ENCODE peak calls at places on chromosomes 11 and 22, in eight cellular contexts. One of them, this sample, is unnamed.

GRCh38 chr11:110972640-110973039 is 260.4 kb upstream of the ARHGAP20 start:
- DNase-seq in WTC11: no peak
- DNase-seq in adipocyte: peak
- DNase-seq in GM18507: no peak
- DNase-seq in stimulated activated CD8-positive, alpha-beta memory T cell treated with anti-CD3 and anti-CD28 coated beads, Interleukin-12 subunit alpha, Interleukin-12 subunit beta, amount 100 ng/mL, for 1 hour: no peak
- DNase-seq in GM04504: peak
- DNase-seq in stimulated activated CD4-positive, alpha-beta T cell treated with anti-CD3 and anti-CD28 coated beads, Interleukin-2, amount 100 ng/mL, for 48 hours: no peak
- DNase-seq in sciatic nerve: no peak
- DNase-seq in this sample: no peak

GRCh38 chr11:19419813-19420212 is 179.1 kb upstream of the E2F8 start:
- DNase-seq in GM04504: no peak
- DNase-seq in GM18507: no peak
- DNase-seq in stimulated activated CD8-positive, alpha-beta memory T cell treated with anti-CD3 and anti-CD28 coated beads, Interleukin-12 subunit alpha, Interleukin-12 subunit beta, amount 100 ng/mL, for 1 hour: no peak
- DNase-seq in sciatic nerve: no peak
- DNase-seq in stimulated activated CD4-positive, alpha-beta T cell treated with anti-CD3 and anti-CD28 coated beads, Interleukin-2, amount 100 ng/mL, for 48 hours: no peak
- DNase-seq in WTC11: no peak
- DNase-seq in adipocyte: peak
- DNase-seq in this sample: no peak

GRCh38 chr11:41954034-41954433 is 494.6 kb upstream of the LRRC4C start:
- DNase-seq in adipocyte: no peak
- DNase-seq in GM18507: no peak
- DNase-seq in stimulated activated CD8-positive, alpha-beta memory T cell treated with anti-CD3 and anti-CD28 coated beads, Interleukin-12 subunit alpha, Interleukin-12 subunit beta, amount 100 ng/mL, for 1 hour: no peak
- DNase-seq in WTC11: no peak
- DNase-seq in GM04504: peak
- DNase-seq in stimulated activated CD4-positive, alpha-beta T cell treated with anti-CD3 and anti-CD28 coated beads, Interleukin-2, amount 100 ng/mL, for 48 hours: no peak
- DNase-seq in sciatic nerve: no peak
- DNase-seq in this sample: no peak

GRCh38 chr11:30016588-30017363 is at the start of gene KCNA4:
- DNase-seq in GM18507: no peak
- DNase-seq in adipocyte: peak
- DNase-seq in stimulated activated CD4-positive, alpha-beta T cell treated with anti-CD3 and anti-CD28 coated beads, Interleukin-2, amount 100 ng/mL, for 48 hours: no peak
- DNase-seq in WTC11: peak
- DNase-seq in stimulated activated CD8-positive, alpha-beta memory T cell treated with anti-CD3 and anti-CD28 coated beads, Interleukin-12 subunit alpha, Interleukin-12 subunit beta, amount 100 ng/mL, for 1 hour: no peak
- DNase-seq in GM04504: no peak
- DNase-seq in sciatic nerve: peak
- DNase-seq in this sample: no peak

GRCh38 chr11:61580292-61580888 is 486 bp downstream of the SYT7 start:
- DNase-seq in GM04504: no peak
- DNase-seq in adipocyte: no peak
- DNase-seq in WTC11: peak
- DNase-seq in stimulated activated CD8-positive, alpha-beta memory T cell treated with anti-CD3 and anti-CD28 coated beads, Interleukin-12 subunit alpha, Interleukin-12 subunit beta, amount 100 ng/mL, for 1 hour: no peak
- DNase-seq in sciatic nerve: no peak
- DNase-seq in GM18507: no peak
- DNase-seq in stimulated activated CD4-positive, alpha-beta T cell treated with anti-CD3 and anti-CD28 coated beads, Interleukin-2, amount 100 ng/mL, for 48 hours: no peak
- DNase-seq in this sample: no peak

GRCh38 chr11:43922295-43922648 is 20.2 kb upstream of the C11orf96 start:
- DNase-seq in adipocyte: no peak
- DNase-seq in sciatic nerve: no peak
- DNase-seq in stimulated activated CD4-positive, alpha-beta T cell treated with anti-CD3 and anti-CD28 coated beads, Interleukin-2, amount 100 ng/mL, for 48 hours: no peak
- DNase-seq in GM04504: no peak
- DNase-seq in GM18507: no peak
- DNase-seq in WTC11: no peak
- DNase-seq in stimulated activated CD8-positive, alpha-beta memory T cell treated with anti-CD3 and anti-CD28 coated beads, Interleukin-12 subunit alpha, Interleukin-12 subunit beta, amount 100 ng/mL, for 1 hour: no peak
- DNase-seq in this sample: no peak

GRCh38 chr11:2308713-2309112 is 6.9 kb downstream of the TSPAN32 start:
- DNase-seq in stimulated activated CD4-positive, alpha-beta T cell treated with anti-CD3 and anti-CD28 coated beads, Interleukin-2, amount 100 ng/mL, for 48 hours: no peak
- DNase-seq in stimulated activated CD8-positive, alpha-beta memory T cell treated with anti-CD3 and anti-CD28 coated beads, Interleukin-12 subunit alpha, Interleukin-12 subunit beta, amount 100 ng/mL, for 1 hour: no peak
- DNase-seq in adipocyte: no peak
- DNase-seq in GM18507: no peak
- DNase-seq in WTC11: no peak
- DNase-seq in sciatic nerve: peak
- DNase-seq in GM04504: no peak
- DNase-seq in this sample: no peak

GRCh38 chr22:20458530-20459151 is 21.0 kb upstream of the SCARF2 start:
- DNase-seq in stimulated activated CD4-positive, alpha-beta T cell treated with anti-CD3 and anti-CD28 coated beads, Interleukin-2, amount 100 ng/mL, for 48 hours: no peak
- DNase-seq in adipocyte: no peak
- DNase-seq in WTC11: no peak
- DNase-seq in sciatic nerve: no peak
- DNase-seq in stimulated activated CD8-positive, alpha-beta memory T cell treated with anti-CD3 and anti-CD28 coated beads, Interleukin-12 subunit alpha, Interleukin-12 subunit beta, amount 100 ng/mL, for 1 hour: no peak
- DNase-seq in GM04504: no peak
- DNase-seq in GM18507: no peak
- DNase-seq in this sample: no peak

GRCh38 chr11:92008249-92008648 is 216.4 kb upstream of the FAT3 start:
- DNase-seq in adipocyte: no peak
- DNase-seq in WTC11: no peak
- DNase-seq in sciatic nerve: no peak
- DNase-seq in GM18507: no peak
- DNase-seq in stimulated activated CD4-positive, alpha-beta T cell treated with anti-CD3 and anti-CD28 coated beads, Interleukin-2, amount 100 ng/mL, for 48 hours: no peak
- DNase-seq in stimulated activated CD8-positive, alpha-beta memory T cell treated with anti-CD3 and anti-CD28 coated beads, Interleukin-12 subunit alpha, Interleukin-12 subunit beta, amount 100 ng/mL, for 1 hour: no peak
- DNase-seq in GM04504: no peak
- DNase-seq in this sample: no peak

GRCh38 chr11:121236115-121237001 is 56.2 kb upstream of the SC5D start:
- DNase-seq in GM04504: no peak
- DNase-seq in sciatic nerve: no peak
- DNase-seq in GM18507: no peak
- DNase-seq in adipocyte: peak
- DNase-seq in WTC11: no peak
- DNase-seq in stimulated activated CD8-positive, alpha-beta memory T cell treated with anti-CD3 and anti-CD28 coated beads, Interleukin-12 subunit alpha, Interleukin-12 subunit beta, amount 100 ng/mL, for 1 hour: no peak
- DNase-seq in stimulated activated CD4-positive, alpha-beta T cell treated with anti-CD3 and anti-CD28 coated beads, Interleukin-2, amount 100 ng/mL, for 48 hours: no peak
- DNase-seq in this sample: peak

GRCh38 chr11:558503-558902 is 2.0 kb downstream of the LMNTD2 start:
- DNase-seq in WTC11: no peak
- DNase-seq in GM18507: no peak
- DNase-seq in sciatic nerve: no peak
- DNase-seq in stimulated activated CD8-positive, alpha-beta memory T cell treated with anti-CD3 and anti-CD28 coated beads, Interleukin-12 subunit alpha, Interleukin-12 subunit beta, amount 100 ng/mL, for 1 hour: no peak
- DNase-seq in GM04504: no peak
- DNase-seq in adipocyte: no peak
- DNase-seq in stimulated activated CD4-positive, alpha-beta T cell treated with anti-CD3 and anti-CD28 coated beads, Interleukin-2, amount 100 ng/mL, for 48 hours: no peak
- DNase-seq in this sample: no peak

GRCh38 chr11:15613231-15613630 is 498.5 kb downstream of the INSC start:
- DNase-seq in GM18507: no peak
- DNase-seq in adipocyte: peak
- DNase-seq in sciatic nerve: no peak
- DNase-seq in GM04504: no peak
- DNase-seq in stimulated activated CD8-positive, alpha-beta memory T cell treated with anti-CD3 and anti-CD28 coated beads, Interleukin-12 subunit alpha, Interleukin-12 subunit beta, amount 100 ng/mL, for 1 hour: no peak
- DNase-seq in stimulated activated CD4-positive, alpha-beta T cell treated with anti-CD3 and anti-CD28 coated beads, Interleukin-2, amount 100 ng/mL, for 48 hours: no peak
- DNase-seq in WTC11: no peak
- DNase-seq in this sample: no peak

GRCh38 chr11:70703141-70704052 is 305.1 kb downstream of the CTTN start:
- DNase-seq in GM18507: no peak
- DNase-seq in adipocyte: no peak
- DNase-seq in stimulated activated CD4-positive, alpha-beta T cell treated with anti-CD3 and anti-CD28 coated beads, Interleukin-2, amount 100 ng/mL, for 48 hours: no peak
- DNase-seq in WTC11: peak
- DNase-seq in GM04504: no peak
- DNase-seq in stimulated activated CD8-positive, alpha-beta memory T cell treated with anti-CD3 and anti-CD28 coated beads, Interleukin-12 subunit alpha, Interleukin-12 subunit beta, amount 100 ng/mL, for 1 hour: no peak
- DNase-seq in sciatic nerve: no peak
- DNase-seq in this sample: no peak

GRCh38 chr11:62830904-62831519 is 839 bp downstream of the STX5 start:
- DNase-seq in WTC11: no peak
- DNase-seq in stimulated activated CD8-positive, alpha-beta memory T cell treated with anti-CD3 and anti-CD28 coated beads, Interleukin-12 subunit alpha, Interleukin-12 subunit beta, amount 100 ng/mL, for 1 hour: no peak
- DNase-seq in adipocyte: no peak
- DNase-seq in GM04504: no peak
- DNase-seq in stimulated activated CD4-positive, alpha-beta T cell treated with anti-CD3 and anti-CD28 coated beads, Interleukin-2, amount 100 ng/mL, for 48 hours: no peak
- DNase-seq in GM18507: no peak
- DNase-seq in sciatic nerve: no peak
- DNase-seq in this sample: no peak

GRCh38 chr11:59641156-59641555 is 25.6 kb upstream of the OSBP start:
- DNase-seq in stimulated activated CD8-positive, alpha-beta memory T cell treated with anti-CD3 and anti-CD28 coated beads, Interleukin-12 subunit alpha, Interleukin-12 subunit beta, amount 100 ng/mL, for 1 hour: no peak
- DNase-seq in WTC11: no peak
- DNase-seq in GM04504: peak
- DNase-seq in sciatic nerve: no peak
- DNase-seq in GM18507: no peak
- DNase-seq in adipocyte: no peak
- DNase-seq in stimulated activated CD4-positive, alpha-beta T cell treated with anti-CD3 and anti-CD28 coated beads, Interleukin-2, amount 100 ng/mL, for 48 hours: no peak
- DNase-seq in this sample: no peak

GRCh38 chr11:76699461-76700091 is 29.0 kb upstream of the LRRC32 start:
- DNase-seq in adipocyte: no peak
- DNase-seq in stimulated activated CD4-positive, alpha-beta T cell treated with anti-CD3 and anti-CD28 coated beads, Interleukin-2, amount 100 ng/mL, for 48 hours: no peak
- DNase-seq in GM18507: no peak
- DNase-seq in WTC11: no peak
- DNase-seq in stimulated activated CD8-positive, alpha-beta memory T cell treated with anti-CD3 and anti-CD28 coated beads, Interleukin-12 subunit alpha, Interleukin-12 subunit beta, amount 100 ng/mL, for 1 hour: no peak
- DNase-seq in sciatic nerve: no peak
- DNase-seq in GM04504: no peak
- DNase-seq in this sample: no peak

GRCh38 chr11:64996710-64997380 is at the start of gene BATF2:
- DNase-seq in stimulated activated CD4-positive, alpha-beta T cell treated with anti-CD3 and anti-CD28 coated beads, Interleukin-2, amount 100 ng/mL, for 48 hours: no peak
- DNase-seq in GM04504: peak
- DNase-seq in adipocyte: peak
- DNase-seq in GM18507: peak
- DNase-seq in sciatic nerve: peak
- DNase-seq in stimulated activated CD8-positive, alpha-beta memory T cell treated with anti-CD3 and anti-CD28 coated beads, Interleukin-12 subunit alpha, Interleukin-12 subunit beta, amount 100 ng/mL, for 1 hour: no peak
- DNase-seq in WTC11: peak
- DNase-seq in this sample: peak

GRCh38 chr11:20963596-20963995 is 294.2 kb downstream of the NELL1 start:
- DNase-seq in WTC11: no peak
- DNase-seq in stimulated activated CD8-positive, alpha-beta memory T cell treated with anti-CD3 and anti-CD28 coated beads, Interleukin-12 subunit alpha, Interleukin-12 subunit beta, amount 100 ng/mL, for 1 hour: no peak
- DNase-seq in GM18507: no peak
- DNase-seq in adipocyte: no peak
- DNase-seq in sciatic nerve: no peak
- DNase-seq in GM04504: no peak
- DNase-seq in stimulated activated CD4-positive, alpha-beta T cell treated with anti-CD3 and anti-CD28 coated beads, Interleukin-2, amount 100 ng/mL, for 48 hours: no peak
- DNase-seq in this sample: no peak

GRCh38 chr11:1830500-1831223 is 4.1 kb upstream of the SYT8 start:
- DNase-seq in stimulated activated CD8-positive, alpha-beta memory T cell treated with anti-CD3 and anti-CD28 coated beads, Interleukin-12 subunit alpha, Interleukin-12 subunit beta, amount 100 ng/mL, for 1 hour: no peak
- DNase-seq in GM18507: no peak
- DNase-seq in sciatic nerve: no peak
- DNase-seq in stimulated activated CD4-positive, alpha-beta T cell treated with anti-CD3 and anti-CD28 coated beads, Interleukin-2, amount 100 ng/mL, for 48 hours: no peak
- DNase-seq in adipocyte: no peak
- DNase-seq in WTC11: no peak
- DNase-seq in GM04504: no peak
- DNase-seq in this sample: no peak

GRCh38 chr11:63769719-63770443 is 1.3 kb upstream of the ZFTA start:
- DNase-seq in stimulated activated CD8-positive, alpha-beta memory T cell treated with anti-CD3 and anti-CD28 coated beads, Interleukin-12 subunit alpha, Interleukin-12 subunit beta, amount 100 ng/mL, for 1 hour: no peak
- DNase-seq in GM18507: no peak
- DNase-seq in adipocyte: peak
- DNase-seq in sciatic nerve: no peak
- DNase-seq in GM04504: no peak
- DNase-seq in WTC11: peak
- DNase-seq in stimulated activated CD4-positive, alpha-beta T cell treated with anti-CD3 and anti-CD28 coated beads, Interleukin-2, amount 100 ng/mL, for 48 hours: no peak
- DNase-seq in this sample: no peak

GRCh38 chr22:28925916-28926315 is 42.5 kb downstream of the ZNRF3 start:
- DNase-seq in GM04504: no peak
- DNase-seq in adipocyte: no peak
- DNase-seq in sciatic nerve: no peak
- DNase-seq in stimulated activated CD4-positive, alpha-beta T cell treated with anti-CD3 and anti-CD28 coated beads, Interleukin-2, amount 100 ng/mL, for 48 hours: no peak
- DNase-seq in GM18507: no peak
- DNase-seq in WTC11: peak
- DNase-seq in stimulated activated CD8-positive, alpha-beta memory T cell treated with anti-CD3 and anti-CD28 coated beads, Interleukin-12 subunit alpha, Interleukin-12 subunit beta, amount 100 ng/mL, for 1 hour: no peak
- DNase-seq in this sample: no peak

GRCh38 chr11:15113381-15113780 is 1.3 kb upstream of the INSC start:
- DNase-seq in stimulated activated CD8-positive, alpha-beta memory T cell treated with anti-CD3 and anti-CD28 coated beads, Interleukin-12 subunit alpha, Interleukin-12 subunit beta, amount 100 ng/mL, for 1 hour: no peak
- DNase-seq in GM18507: peak
- DNase-seq in adipocyte: no peak
- DNase-seq in WTC11: no peak
- DNase-seq in GM04504: no peak
- DNase-seq in sciatic nerve: no peak
- DNase-seq in stimulated activated CD4-positive, alpha-beta T cell treated with anti-CD3 and anti-CD28 coated beads, Interleukin-2, amount 100 ng/mL, for 48 hours: no peak
- DNase-seq in this sample: peak

GRCh38 chr11:2077061-2077802 is 62.0 kb downstream of the IGF2 start:
- DNase-seq in adipocyte: peak
- DNase-seq in stimulated activated CD8-positive, alpha-beta memory T cell treated with anti-CD3 and anti-CD28 coated beads, Interleukin-12 subunit alpha, Interleukin-12 subunit beta, amount 100 ng/mL, for 1 hour: no peak
- DNase-seq in stimulated activated CD4-positive, alpha-beta T cell treated with anti-CD3 and anti-CD28 coated beads, Interleukin-2, amount 100 ng/mL, for 48 hours: peak
- DNase-seq in sciatic nerve: no peak
- DNase-seq in GM18507: no peak
- DNase-seq in GM04504: no peak
- DNase-seq in WTC11: no peak
- DNase-seq in this sample: no peak

GRCh38 chr11:46729110-46730027 is 10.4 kb downstream of the F2 start:
- DNase-seq in GM04504: no peak
- DNase-seq in WTC11: no peak
- DNase-seq in stimulated activated CD8-positive, alpha-beta memory T cell treated with anti-CD3 and anti-CD28 coated beads, Interleukin-12 subunit alpha, Interleukin-12 subunit beta, amount 100 ng/mL, for 1 hour: no peak
- DNase-seq in adipocyte: no peak
- DNase-seq in stimulated activated CD4-positive, alpha-beta T cell treated with anti-CD3 and anti-CD28 coated beads, Interleukin-2, amount 100 ng/mL, for 48 hours: no peak
- DNase-seq in GM18507: no peak
- DNase-seq in sciatic nerve: no peak
- DNase-seq in this sample: no peak

GRCh38 chr11:35143509-35144102 is 4.6 kb downstream of the CD44 start:
- DNase-seq in WTC11: no peak
- DNase-seq in stimulated activated CD4-positive, alpha-beta T cell treated with anti-CD3 and anti-CD28 coated beads, Interleukin-2, amount 100 ng/mL, for 48 hours: no peak
- DNase-seq in stimulated activated CD8-positive, alpha-beta memory T cell treated with anti-CD3 and anti-CD28 coated beads, Interleukin-12 subunit alpha, Interleukin-12 subunit beta, amount 100 ng/mL, for 1 hour: no peak
- DNase-seq in GM18507: no peak
- DNase-seq in sciatic nerve: no peak
- DNase-seq in GM04504: no peak
- DNase-seq in adipocyte: peak
- DNase-seq in this sample: no peak

GRCh38 chr22:23533771-23534191 is 46.3 kb downstream of the IGLL1 start:
- DNase-seq in sciatic nerve: no peak
- DNase-seq in WTC11: no peak
- DNase-seq in stimulated activated CD8-positive, alpha-beta memory T cell treated with anti-CD3 and anti-CD28 coated beads, Interleukin-12 subunit alpha, Interleukin-12 subunit beta, amount 100 ng/mL, for 1 hour: no peak
- DNase-seq in GM18507: no peak
- DNase-seq in stimulated activated CD4-positive, alpha-beta T cell treated with anti-CD3 and anti-CD28 coated beads, Interleukin-2, amount 100 ng/mL, for 48 hours: no peak
- DNase-seq in GM04504: no peak
- DNase-seq in adipocyte: no peak
- DNase-seq in this sample: no peak

GRCh38 chr11:84249344-84250135 is 963.4 kb upstream of the CCDC90B start:
- DNase-seq in sciatic nerve: no peak
- DNase-seq in GM04504: no peak
- DNase-seq in WTC11: no peak
- DNase-seq in stimulated activated CD8-positive, alpha-beta memory T cell treated with anti-CD3 and anti-CD28 coated beads, Interleukin-12 subunit alpha, Interleukin-12 subunit beta, amount 100 ng/mL, for 1 hour: no peak
- DNase-seq in adipocyte: no peak
- DNase-seq in stimulated activated CD4-positive, alpha-beta T cell treated with anti-CD3 and anti-CD28 coated beads, Interleukin-2, amount 100 ng/mL, for 48 hours: no peak
- DNase-seq in GM18507: no peak
- DNase-seq in this sample: no peak

GRCh38 chr22:50206599-50206998 is 5.8 kb downstream of the SELENOO start:
- DNase-seq in GM04504: no peak
- DNase-seq in WTC11: peak
- DNase-seq in GM18507: no peak
- DNase-seq in stimulated activated CD8-positive, alpha-beta memory T cell treated with anti-CD3 and anti-CD28 coated beads, Interleukin-12 subunit alpha, Interleukin-12 subunit beta, amount 100 ng/mL, for 1 hour: no peak
- DNase-seq in sciatic nerve: no peak
- DNase-seq in adipocyte: peak
- DNase-seq in stimulated activated CD4-positive, alpha-beta T cell treated with anti-CD3 and anti-CD28 coated beads, Interleukin-2, amount 100 ng/mL, for 48 hours: no peak
- DNase-seq in this sample: no peak

GRCh38 chr11:61092280-61092766 is 10.0 kb upstream of the CD5 start:
- DNase-seq in WTC11: no peak
- DNase-seq in GM04504: no peak
- DNase-seq in adipocyte: no peak
- DNase-seq in stimulated activated CD8-positive, alpha-beta memory T cell treated with anti-CD3 and anti-CD28 coated beads, Interleukin-12 subunit alpha, Interleukin-12 subunit beta, amount 100 ng/mL, for 1 hour: no peak
- DNase-seq in GM18507: no peak
- DNase-seq in stimulated activated CD4-positive, alpha-beta T cell treated with anti-CD3 and anti-CD28 coated beads, Interleukin-2, amount 100 ng/mL, for 48 hours: no peak
- DNase-seq in sciatic nerve: no peak
- DNase-seq in this sample: peak

GRCh38 chr11:8017894-8018741 is 31.0 kb downstream of the EIF3F start:
- DNase-seq in stimulated activated CD8-positive, alpha-beta memory T cell treated with anti-CD3 and anti-CD28 coated beads, Interleukin-12 subunit alpha, Interleukin-12 subunit beta, amount 100 ng/mL, for 1 hour: no peak
- DNase-seq in stimulated activated CD4-positive, alpha-beta T cell treated with anti-CD3 and anti-CD28 coated beads, Interleukin-2, amount 100 ng/mL, for 48 hours: no peak
- DNase-seq in GM18507: no peak
- DNase-seq in sciatic nerve: no peak
- DNase-seq in adipocyte: peak
- DNase-seq in WTC11: no peak
- DNase-seq in GM04504: no peak
- DNase-seq in this sample: no peak

This sample was measured in GM19239.